ENCODE peak calls at places on chromosomes 12 and 14, in eight cellular contexts. R, Y, K, E, L, Q, Z and O are unnamed samples.

GRCh38 chr12:94057262-94058151 is 90.9 kb upstream of the PLXNC1 start:
- DNase-seq in Q (no peak), E (no peak), K (no peak), Y (no peak), Z (no peak), L (no peak), R (no peak), O (no peak)

GRCh38 chr12:68831272-68831671 is 23.3 kb downstream of the MDM2 start:
- DNase-seq in E (no peak), K (peak), Y (peak), Z (no peak), R (no peak), Q (no peak), L (no peak), O (no peak)

GRCh38 chr12:105799103-105799502 is 339.7 kb downstream of the NUAK1 start:
- DNase-seq in E (no peak), Q (no peak), L (no peak), Z (no peak), K (no peak), R (no peak), Y (no peak), O (no peak)

GRCh38 chr14:53412819-53413664 is 259.9 kb upstream of the DDHD1 start:
- DNase-seq in Y (peak), R (no peak), K (peak), E (no peak), Q (no peak), L (no peak), Z (no peak), O (no peak)

GRCh38 chr14:65877187-65877586 is 464.7 kb downstream of the FUT8 start:
- DNase-seq in K (no peak), Q (no peak), Y (no peak), Z (no peak), R (no peak), E (no peak), L (no peak), O (no peak)

GRCh38 chr12:50618864-50619609 is 114.3 kb downstream of the DIP2B start:
- DNase-seq in L (no peak), E (no peak), Q (no peak), Y (no peak), Z (no peak), K (no peak), R (no peak), O (no peak)

GRCh38 chr12:53828598-53828997 is 76.8 kb upstream of the CISTR start:
- DNase-seq in R (no peak), Z (no peak), K (no peak), Q (no peak), E (no peak), L (no peak), Y (no peak), O (no peak)

GRCh38 chr12:123038966-123039365 is 58.5 kb downstream of the ARL6IP4 start:
- DNase-seq in Y (no peak), Q (no peak), E (no peak), L (no peak), Z (no peak), R (no peak), K (no peak), O (no peak)

GRCh38 chr12:5480218-5480952 is 48.5 kb downstream of the NTF3 start:
- DNase-seq in E (no peak), Z (no peak), L (no peak), R (peak), Y (peak), K (peak), Q (no peak), O (no peak)

GRCh38 chr14:58104808-58105207 is 47.2 kb downstream of the ARMH4 start:
- DNase-seq in L (no peak), E (peak), Q (no peak), Y (peak), K (no peak), R (no peak), Z (no peak), O (no peak)

GRCh38 chr12:51005671-51006070 is 20.5 kb downstream of the SLC11A2 start:
- DNase-seq in L (no peak), R (no peak), Q (no peak), Z (no peak), Y (no peak), K (peak), E (no peak), O (no peak)

GRCh38 chr14:51041117-51041531 is 53.8 kb downstream of the TRIM9 start:
- DNase-seq in L (no peak), Q (no peak), K (no peak), E (no peak), R (no peak), Y (no peak), Z (no peak), O (no peak)

GRCh38 chr12:49195734-49196133 is 6.9 kb upstream of the TUBA1A start:
- DNase-seq in L (no peak), Z (no peak), R (no peak), E (no peak), Y (no peak), K (no peak), Q (no peak), O (no peak)

GRCh38 chr14:51319181-51319597 is 79.1 kb downstream of the TMX1 start:
- DNase-seq in Z (no peak), Q (no peak), K (no peak), Y (no peak), L (no peak), R (no peak), E (no peak), O (no peak)

GRCh38 chr12:51442324-51442723 is 17.7 kb downstream of the SLC4A8 start:
- DNase-seq in Q (no peak), K (no peak), L (no peak), Z (no peak), Y (no peak), E (peak), R (no peak), O (no peak)

GRCh38 chr14:21099596-21099985 is 1.1 kb upstream of the ZNF219 start:
- DNase-seq in R (no peak), Z (no peak), Y (no peak), L (no peak), Q (no peak), E (no peak), K (no peak), O (no peak)

GRCh38 chr14:75295061-75295461 is 16.4 kb downstream of the FOS start:
- DNase-seq in E (no peak), Y (peak), L (peak), R (peak), K (peak), Z (no peak), Q (peak), O (peak)

GRCh38 chr14:25607095-25607657 is 557.2 kb upstream of the STXBP6 start:
- DNase-seq in R (no peak), Y (no peak), Q (no peak), Z (no peak), E (no peak), K (peak), L (no peak), O (no peak)